ENCODE peak calls at places on chromosomes 5 and 9, in eight cellular contexts. W, N, L, T, J, F, G and V are unnamed samples.

GRCh38 chr5:54616031-54616430 is 98.5 kb downstream of the SNX18 start:
- DNase-seq in W (peak), N (no peak), L (peak), T (peak), J (no peak), F (no peak), G (no peak), V (peak)

GRCh38 chr9:125843646-125844045 is 96.5 kb downstream of the PBX3 start:
- DNase-seq in W (no peak), N (peak), L (peak), T (no peak), J (no peak), F (peak), G (no peak), V (no peak)

GRCh38 chr5:159435855-159436254 is 105.6 kb upstream of the IL12B start:
- DNase-seq in W (no peak), N (no peak), L (no peak), T (no peak), J (no peak), F (no peak), G (no peak), V (no peak)

GRCh38 chr5:141494761-141495455 is 6.0 kb downstream of the PCDHGC5 start:
- DNase-seq in W (no peak), N (peak), L (peak), T (no peak), J (no peak), F (no peak), G (no peak), V (peak)

GRCh38 chr9:130555061-130555460 is 24.3 kb upstream of the FUBP3 start:
- DNase-seq in W (no peak), N (no peak), L (no peak), T (no peak), J (no peak), F (no peak), G (no peak), V (no peak)

GRCh38 chr5:93723005-93723404 is 18.4 kb downstream of the POU5F2 start:
- DNase-seq in W (no peak), N (no peak), L (peak), T (no peak), J (no peak), F (no peak), G (no peak), V (no peak)

GRCh38 chr9:31137151-31137849 is 1247.1 kb upstream of the ACO1 start:
- DNase-seq in W (no peak), N (no peak), L (peak), T (no peak), J (no peak), F (no peak), G (peak), V (no peak)

GRCh38 chr9:137374131-137374845 is 48.7 kb downstream of the EXD3 start:
- DNase-seq in W (no peak), N (no peak), L (no peak), T (no peak), J (no peak), F (no peak), G (no peak), V (no peak)

GRCh38 chr5:22372376-22372775 is 480.8 kb downstream of the CDH12 start:
- DNase-seq in W (no peak), N (no peak), L (peak), T (no peak), J (no peak), F (no peak), G (peak), V (no peak)

GRCh38 chr5:60701317-60701988 is 1.5 kb upstream of the DEPDC1B start:
- DNase-seq in W (no peak), N (no peak), L (peak), T (no peak), J (no peak), F (no peak), G (peak), V (no peak)

GRCh38 chr9:3528466-3528865 is 2.7 kb upstream of the RFX3 start:
- DNase-seq in W (no peak), N (no peak), L (no peak), T (peak), J (no peak), F (no peak), G (no peak), V (no peak)

GRCh38 chr5:633521-633955 is 21.4 kb downstream of the CEP72 start:
- DNase-seq in W (no peak), N (peak), L (peak), T (no peak), J (no peak), F (no peak), G (no peak), V (peak)

GRCh38 chr5:68221488-68221887 is 5.9 kb downstream of the PIK3R1 start:
- DNase-seq in W (no peak), N (no peak), L (no peak), T (no peak), J (no peak), F (no peak), G (no peak), V (no peak)

GRCh38 chr9:97555164-97555563 is 53.7 kb downstream of the TMOD1 start:
- DNase-seq in W (no peak), N (no peak), L (no peak), T (no peak), J (no peak), F (no peak), G (no peak), V (peak)

GRCh38 chr9:71223953-71224538 is 102.6 kb upstream of the TRPM3 start:
- DNase-seq in W (no peak), N (peak), L (peak), T (no peak), J (no peak), F (no peak), G (no peak), V (no peak)

GRCh38 chr5:62373382-62373781 is 30.3 kb downstream of the DIMT1 start:
- DNase-seq in W (no peak), N (no peak), L (no peak), T (no peak), J (no peak), F (no peak), G (no peak), V (no peak)

GRCh38 chr9:123434619-123435240 is 78.7 kb downstream of the CRB2 start:
- DNase-seq in W (no peak), N (peak), L (no peak), T (peak), J (peak), F (peak), G (no peak), V (no peak)

GRCh38 chr5:89213584-89213983 is 330.6 kb upstream of the MEF2C start:
- DNase-seq in W (no peak), N (no peak), L (peak), T (no peak), J (no peak), F (peak), G (peak), V (peak)

GRCh38 chr5:30605693-30606268 is 587.7 kb upstream of the CDH6 start:
- DNase-seq in W (no peak), N (no peak), L (no peak), T (no peak), J (no peak), F (no peak), G (no peak), V (no peak)

DNA sequence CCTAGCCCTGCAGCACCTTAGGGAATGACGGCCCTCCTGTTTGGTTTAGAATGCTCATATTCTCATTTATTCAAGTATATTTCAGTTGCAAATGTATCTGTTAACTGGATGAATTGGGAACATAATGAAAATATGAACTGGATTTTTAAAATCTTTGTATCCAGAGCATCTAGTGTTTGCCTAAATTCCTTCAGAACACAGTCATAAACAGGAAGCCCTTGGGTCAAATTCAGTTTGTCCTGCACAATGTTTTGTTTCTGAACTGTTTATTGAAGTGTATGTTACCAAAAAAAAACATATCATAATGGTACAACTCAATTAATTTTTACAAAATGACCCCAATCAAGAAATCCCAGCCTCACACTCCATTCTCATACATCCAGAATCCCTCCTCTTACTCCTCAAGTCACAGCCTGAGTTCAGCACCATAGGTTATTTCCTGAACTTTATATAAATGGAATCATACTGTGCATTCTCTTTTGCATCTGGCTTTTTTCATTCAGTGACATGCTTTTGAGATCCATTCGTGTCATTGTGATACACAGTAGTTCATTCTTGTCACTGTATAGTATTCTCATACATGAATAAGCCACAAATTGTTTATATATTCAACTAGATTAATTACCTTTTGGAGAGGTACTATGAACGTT is 1.7 kb upstream of the ASPN start:
- DNase-seq in W (no peak), N (no peak), L (no peak), T (no peak), J (no peak), F (no peak), G (no peak), V (no peak)
- H3K4me3 ChIP-seq in W (no peak), N (no peak), L (no peak), T (no peak), J (no peak), F (no peak), G (no peak), V (no peak)

GRCh38 chr9:134553061-134553891 is 88.3 kb upstream of the COL5A1 start:
- DNase-seq in W (no peak), N (no peak), L (no peak), T (no peak), J (no peak), F (no peak), G (no peak), V (no peak)
- H3K4me3 ChIP-seq in W (no peak), N (no peak), L (no peak), T (no peak), J (no peak), F (no peak), G (no peak), V (no peak)

GRCh38 chr5:116274251-116274650 is 189.4 kb downstream of the COMMD10 start:
- DNase-seq in W (no peak), N (no peak), L (no peak), T (no peak), J (no peak), F (no peak), G (no peak), V (no peak)
- H3K4me3 ChIP-seq in W (no peak), N (no peak), L (no peak), T (no peak), J (no peak), F (no peak), G (no peak), V (no peak)

DNA sequence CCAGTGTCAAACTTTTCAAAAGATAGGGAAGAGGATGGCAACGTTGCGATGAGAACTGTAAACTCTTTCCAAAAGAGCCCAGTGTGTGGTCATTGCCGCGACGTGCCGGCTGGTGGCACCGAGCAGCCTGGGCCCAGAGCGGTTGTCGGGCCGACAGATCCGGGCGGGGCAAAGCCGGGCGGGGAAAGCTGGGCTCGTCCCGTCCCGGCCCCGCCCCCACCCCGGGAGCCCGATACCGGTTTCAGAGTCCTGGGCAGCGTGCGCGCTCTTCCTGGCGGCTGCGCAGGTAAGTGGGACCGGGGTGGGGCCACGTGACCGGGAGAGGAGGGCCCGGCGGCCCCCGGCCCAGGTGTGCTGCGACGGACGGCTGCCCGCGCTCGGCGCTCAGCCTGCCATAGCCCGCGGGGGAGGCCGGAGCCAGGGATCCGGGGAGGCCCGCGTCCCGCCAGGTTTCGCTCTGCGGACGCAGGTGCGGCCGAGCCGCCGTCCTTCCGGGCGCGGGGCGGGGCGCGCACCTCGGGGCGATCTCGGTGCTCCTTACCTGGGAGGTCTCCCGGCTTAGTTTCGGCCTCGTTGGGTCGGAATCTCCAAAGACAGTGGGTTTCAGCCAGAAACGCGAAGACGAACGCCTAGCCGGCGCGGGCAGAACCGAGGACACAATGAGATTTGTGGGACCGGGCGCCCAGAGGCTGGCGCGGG is at the start of gene MARVELD2:
- DNase-seq in W (peak), N (peak), L (no peak), T (peak), J (peak), F (peak), G (peak), V (peak)
- H3K4me3 ChIP-seq in W (peak), N (peak), L (no peak), T (peak), J (peak), F (peak), G (peak), V (peak)

GRCh38 chr5:139565411-139566305 is 4.5 kb downstream of the UBE2D2 start:
- DNase-seq in W (peak), N (no peak), L (peak), T (peak), J (no peak), F (peak), G (no peak), V (no peak)
- H3K4me3 ChIP-seq in W (no peak), N (no peak), L (no peak), T (no peak), J (no peak), F (peak), G (no peak), V (no peak)

DNA sequence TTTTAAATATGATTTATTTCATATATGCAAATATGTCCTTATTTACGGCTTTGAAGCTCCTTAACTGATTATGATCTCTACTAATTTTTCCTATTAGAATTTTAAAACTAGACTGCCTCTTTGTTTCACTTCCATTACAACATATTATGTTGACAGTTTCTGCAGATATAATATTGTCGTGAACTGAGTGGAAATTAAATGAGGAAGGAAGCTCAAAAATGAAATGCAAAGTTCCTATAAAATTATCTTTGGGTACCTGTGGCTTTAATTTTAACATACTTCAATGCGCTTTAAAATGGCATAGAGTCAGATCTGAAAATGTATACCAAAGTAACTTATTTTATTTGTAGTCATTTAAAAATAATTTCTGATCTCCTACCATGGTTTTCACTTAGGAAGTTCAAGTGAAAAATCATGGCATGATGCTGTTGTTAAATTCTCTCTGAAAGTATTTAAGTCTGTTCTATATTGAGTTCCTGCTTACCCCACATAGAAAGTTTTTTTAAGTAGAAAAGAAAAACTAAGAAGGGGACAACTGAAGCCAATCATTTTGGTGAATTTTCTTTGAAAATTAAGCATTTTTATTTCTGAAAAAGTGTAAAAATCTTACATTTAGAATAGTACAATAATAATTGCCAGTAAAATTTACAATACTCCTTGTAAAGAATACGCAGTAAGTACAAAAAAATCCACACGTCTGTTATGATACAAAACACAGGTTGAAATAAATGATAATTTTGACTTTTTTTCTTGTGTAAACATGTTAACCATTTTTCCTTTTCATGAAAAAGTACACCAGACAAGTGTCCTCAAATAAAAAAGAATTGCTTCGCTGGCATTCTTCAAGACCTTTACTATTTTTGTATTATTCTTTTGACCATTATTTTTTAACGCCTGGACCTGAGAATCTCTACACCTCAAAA is 2.6 kb downstream of the FOXD1 start:
- DNase-seq in W (no peak), N (no peak), L (no peak), T (no peak), J (no peak), F (no peak), G (no peak), V (no peak)
- H3K4me3 ChIP-seq in W (no peak), N (peak), L (peak), T (no peak), J (no peak), F (no peak), G (peak), V (peak)

GRCh38 chr9:90803860-90804593 is 2.4 kb downstream of the SYK start:
- DNase-seq in W (no peak), N (no peak), L (no peak), T (no peak), J (no peak), F (no peak), G (no peak), V (no peak)

GRCh38 chr9:90799271-90799860 is 2.3 kb upstream of the SYK start:
- DNase-seq in W (no peak), N (no peak), L (no peak), T (no peak), J (no peak), F (no peak), G (no peak), V (no peak)

GRCh38 chr9:90801507-90802289 is at the start of gene SYK:
- DNase-seq in W (peak), N (peak), L (no peak), T (peak), J (peak), F (peak), G (no peak), V (peak)

GRCh38 chr9:90802534-90802933 is 915 bp downstream of the SYK start:
- DNase-seq in W (no peak), N (no peak), L (no peak), T (no peak), J (no peak), F (no peak), G (no peak), V (no peak)

DNA sequence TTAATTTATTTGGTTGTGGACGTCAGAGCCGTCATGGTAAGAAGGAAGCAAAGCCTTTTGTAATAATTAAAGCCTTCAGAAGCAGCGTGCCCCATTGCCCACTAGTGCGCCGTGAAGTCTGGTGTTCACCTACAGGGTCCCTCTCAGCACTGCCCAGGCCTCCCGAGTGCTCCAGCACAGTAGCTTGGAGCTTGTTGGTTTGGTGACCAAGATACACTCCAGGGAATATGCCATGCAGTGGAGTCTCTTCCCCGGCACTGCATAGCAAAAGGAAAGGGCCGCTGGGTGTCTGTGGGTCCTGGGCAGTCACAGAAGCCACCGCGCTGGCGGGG is 478 bp upstream of the SYK start:
- DNase-seq in W (no peak), N (no peak), L (no peak), T (no peak), J (no peak), F (no peak), G (no peak), V (no peak)
- H3K4me3 ChIP-seq in W (peak), N (peak), L (no peak), T (peak), J (peak), F (peak), G (peak), V (peak)

GRCh38 chr5:143044265-143044664 is 274.1 kb downstream of the ARHGAP26 start:
- DNase-seq in W (no peak), N (no peak), L (no peak), T (no peak), J (no peak), F (no peak), G (no peak), V (no peak)
- H3K4me3 ChIP-seq in W (no peak), N (no peak), L (no peak), T (no peak), J (no peak), F (no peak), G (no peak), V (no peak)

DNA sequence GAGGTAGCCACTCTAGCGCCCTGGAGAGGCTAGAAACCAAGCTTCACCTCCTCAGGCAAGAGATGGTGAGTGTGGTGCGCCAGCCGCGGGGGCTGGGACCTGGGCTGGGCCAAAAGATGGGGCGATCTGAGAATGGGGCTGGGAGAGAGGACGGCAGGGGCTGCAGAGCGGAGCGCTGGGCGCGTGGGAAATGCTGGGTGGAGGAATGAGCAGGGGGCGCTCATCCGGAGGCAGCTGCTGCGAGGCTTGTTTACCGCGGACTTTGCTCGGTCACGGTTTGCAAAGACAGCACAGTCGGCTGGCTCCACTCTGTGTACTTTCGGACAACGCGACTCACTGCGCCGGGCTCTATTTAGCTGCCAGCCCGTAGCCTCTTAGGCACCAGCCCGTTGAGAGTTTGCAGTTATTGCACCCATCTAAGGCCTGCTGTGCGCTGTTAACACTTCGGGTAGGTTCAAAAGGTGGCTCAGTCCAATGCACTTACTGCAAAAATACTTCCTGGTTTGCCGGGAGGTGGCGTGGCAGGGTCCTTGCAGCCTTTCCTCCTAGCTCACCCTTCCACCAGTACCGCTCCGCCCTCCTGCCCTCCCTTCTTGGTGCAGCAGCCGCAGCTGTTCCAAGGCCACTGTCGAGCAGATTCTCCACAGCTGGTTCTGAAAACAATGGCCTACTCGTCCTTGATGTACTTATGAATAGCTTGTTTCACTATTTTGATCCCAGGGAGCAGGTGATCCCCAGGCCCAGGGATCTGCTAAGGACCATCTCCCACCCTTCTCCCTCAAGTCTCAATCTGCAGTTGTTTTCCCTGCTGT is 1.3 kb downstream of the LURAP1L start:
- DNase-seq in W (peak), N (peak), L (peak), T (peak), J (peak), F (peak), G (peak), V (peak)
- H3K4me3 ChIP-seq in W (peak), N (peak), L (peak), T (peak), J (peak), F (peak), G (peak), V (peak)

GRCh38 chr9:87863882-87864465 is 18.7 kb upstream of the SPATA31E1 start:
- DNase-seq in W (no peak), N (no peak), L (no peak), T (no peak), J (no peak), F (no peak), G (no peak), V (no peak)
- H3K4me3 ChIP-seq in W (no peak), N (no peak), L (no peak), T (no peak), J (no peak), F (no peak), G (no peak), V (no peak)